ENCODE peak calls at places on chromosome 9, in four cellular contexts. E is RWPE2; R is CD8-positive, alpha-beta T cell; Q is psoas muscle. V is an unnamed sample.

GRCh38 chr9:130422546-130422945 is 22.2 kb upstream of the ASS1 start:
- DNase-seq in Q (no peak), E (no peak), R (no peak), V (no peak)

GRCh38 chr9:108322326-108323098 is 533.3 kb downstream of the ACTL7B start:
- DNase-seq in Q (no peak), R (no peak), E (no peak), V (no peak)

GRCh38 chr9:93598647-93599241 is 22.4 kb downstream of the PHF2 start:
- DNase-seq in E (no peak), Q (peak), R (no peak), V (no peak)

GRCh38 chr9:136693490-136694162 is 6.4 kb upstream of the AGPAT2 start:
- DNase-seq in Q (no peak), R (no peak), E (peak), V (no peak)

GRCh38 chr9:88697764-88698436 is 162.9 kb downstream of the NXNL2 start:
- DNase-seq in R (no peak), E (no peak), Q (no peak), V (no peak)

GRCh38 chr9:7058539-7058938 is 300.8 kb downstream of the KDM4C start:
- DNase-seq in Q (no peak), R (no peak), E (no peak), V (no peak)

GRCh38 chr9:129509508-129509907 is 111.4 kb downstream of the C9orf50 start:
- DNase-seq in R (no peak), E (peak), Q (no peak), V (no peak)

GRCh38 chr9:89750117-89750551 is 145.3 kb downstream of the GADD45G start:
- DNase-seq in E (no peak), Q (no peak), R (no peak), V (no peak)

GRCh38 chr9:35729700-35730485 is 2.1 kb downstream of the TLN1 start:
- DNase-seq in R (no peak), E (no peak), Q (peak), V (peak)

GRCh38 chr9:68416891-68417570 is 60.6 kb downstream of the PGM5 start:
- DNase-seq in Q (no peak), R (no peak), E (no peak), V (no peak)

GRCh38 chr9:93670208-93671029 is 94.0 kb downstream of the PHF2 start:
- DNase-seq in E (peak), Q (peak), R (no peak), V (peak)

GRCh38 chr9:134621558-134622110 is 20.0 kb upstream of the COL5A1 start:
- DNase-seq in E (peak), Q (no peak), R (no peak), V (no peak)

GRCh38 chr9:87528969-87529368 is 31.3 kb downstream of the DAPK1 start:
- DNase-seq in E (no peak), Q (no peak), R (no peak), V (no peak)

GRCh38 chr9:137110147-137110910 is 4.2 kb downstream of the DPP7 start:
- DNase-seq in E (no peak), R (no peak), Q (peak), V (peak)

GRCh38 chr9:31587176-31587575 is 797.3 kb upstream of the ACO1 start:
- DNase-seq in R (no peak), Q (no peak), E (no peak), V (no peak)

GRCh38 chr9:69674741-69675438 is 2.7 kb upstream of the APBA1 start:
- DNase-seq in Q (no peak), R (no peak), E (no peak), V (no peak)

GRCh38 chr9:94593459-94594345 is at the start of gene FBP2:
- DNase-seq in R (no peak), E (no peak), Q (peak), V (no peak)

GRCh38 chr9:132670359-132670815 is at the start of gene GTF3C4:
- DNase-seq in R (peak), E (peak), Q (peak), V (peak)

GRCh38 chr9:130693426-130694191 is at the start of gene EXOSC2:
- DNase-seq in E (peak), R (peak), Q (peak), V (peak)

GRCh38 chr9:4491621-4491975 is 1.3 kb downstream of the SLC1A1 start:
- DNase-seq in Q (no peak), R (no peak), E (no peak), V (no peak)

GRCh38 chr9:6049798-6050197 is 34.4 kb upstream of the RANBP6 start:
- DNase-seq in R (no peak), Q (no peak), E (no peak), V (no peak)

GRCh38 chr9:3857673-3858072 is 331.9 kb upstream of the RFX3 start:
- DNase-seq in E (no peak), Q (no peak), R (no peak), V (no peak)

GRCh38 chr9:130112244-130113151 is 58.8 kb downstream of the GPR107 start:
- DNase-seq in Q (no peak), E (no peak), R (no peak), V (no peak)

GRCh38 chr9:125890793-125891192 is 143.6 kb downstream of the PBX3 start:
- DNase-seq in E (no peak), Q (no peak), R (no peak), V (no peak)

GRCh38 chr9:113711251-113711650 is 164.9 kb upstream of the ZNF618 start:
- DNase-seq in E (no peak), Q (no peak), R (no peak), V (no peak)

GRCh38 chr9:128818839-128819715 is 777 bp downstream of the ENDOG start:
- DNase-seq in Q (peak), E (no peak), R (no peak), V (no peak)

GRCh38 chr9:98097836-98098235 is 21.2 kb downstream of the TRIM14 start:
- DNase-seq in E (no peak), R (no peak), Q (no peak), V (no peak)

GRCh38 chr9:79382468-79382867 is 189.3 kb upstream of the TLE4 start:
- DNase-seq in E (no peak), Q (no peak), R (no peak), V (no peak)

GRCh38 chr9:122217640-122218039 is 11.1 kb downstream of the LHX6 start:
- DNase-seq in Q (no peak), E (no peak), R (no peak), V (no peak)

GRCh38 chr9:122219856-122220672 is 8.7 kb downstream of the LHX6 start:
- DNase-seq in E (no peak), Q (no peak), R (no peak), V (no peak)

GRCh38 chr9:122218885-122219855 is 9.6 kb downstream of the LHX6 start:
- DNase-seq in R (no peak), E (no peak), Q (no peak), V (no peak)

GRCh38 chr9:122216798-122217418 is 11.8 kb downstream of the LHX6 start:
- DNase-seq in R (no peak), Q (no peak), E (no peak), V (no peak)

DNA sequence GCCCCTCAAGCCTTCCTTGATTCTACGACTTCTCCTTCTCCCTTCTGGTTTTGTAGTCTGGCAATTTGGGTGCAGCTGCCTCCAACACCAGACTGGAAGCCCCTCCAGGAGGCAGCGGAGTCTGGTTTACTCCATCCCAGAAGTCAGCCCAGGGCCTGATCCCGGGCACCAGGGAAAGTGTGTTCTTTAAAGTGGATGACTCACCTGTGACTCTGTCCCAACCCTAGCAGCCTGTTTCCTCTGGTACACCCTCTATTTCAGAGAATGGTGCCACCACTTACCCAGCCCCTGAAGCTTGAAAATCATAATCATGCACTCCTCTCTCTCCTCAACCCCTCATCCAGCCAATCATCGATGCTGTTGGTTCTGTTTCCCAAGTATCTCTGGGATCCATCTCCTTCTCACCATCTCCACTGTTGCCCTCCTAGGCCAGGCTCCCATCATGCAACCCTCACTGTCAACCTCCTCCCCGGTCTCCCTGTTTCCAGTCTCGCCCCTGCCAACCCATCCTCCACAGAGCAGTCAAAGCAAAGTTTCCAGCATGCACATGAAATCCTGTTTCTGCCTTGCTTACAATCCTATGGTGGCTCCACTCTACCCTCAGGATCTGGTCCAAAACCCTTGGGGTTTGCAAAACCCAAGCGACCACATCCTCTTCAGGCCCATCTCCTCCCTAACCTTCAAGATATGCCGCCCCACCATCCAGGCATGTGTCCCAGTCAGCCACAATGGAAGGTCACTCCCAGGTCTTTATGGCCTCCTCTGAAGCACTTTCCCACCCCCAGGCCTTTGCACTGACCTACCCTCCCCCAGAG is 10.5 kb downstream of the LHX6 start:
- DNase-seq in R (no peak), Q (no peak), E (no peak), V (no peak)
- H3K4me3 ChIP-seq in R (no peak), Q (peak), E (no peak), V (no peak)

GRCh38 chr9:1001838-1002237 is 25.4 kb downstream of the DMRT3 start:
- DNase-seq in Q (no peak), R (no peak), E (no peak), V (no peak)

GRCh38 chr9:1007312-1007711 is 30.9 kb downstream of the DMRT3 start:
- DNase-seq in Q (no peak), R (no peak), E (no peak), V (no peak)

GRCh38 chr9:1002678-1003077 is 26.2 kb downstream of the DMRT3 start:
- DNase-seq in Q (no peak), R (no peak), E (no peak), V (no peak)

GRCh38 chr9:1008256-1008655 is 31.8 kb downstream of the DMRT3 start:
- DNase-seq in Q (no peak), E (no peak), R (no peak), V (no peak)

DNA sequence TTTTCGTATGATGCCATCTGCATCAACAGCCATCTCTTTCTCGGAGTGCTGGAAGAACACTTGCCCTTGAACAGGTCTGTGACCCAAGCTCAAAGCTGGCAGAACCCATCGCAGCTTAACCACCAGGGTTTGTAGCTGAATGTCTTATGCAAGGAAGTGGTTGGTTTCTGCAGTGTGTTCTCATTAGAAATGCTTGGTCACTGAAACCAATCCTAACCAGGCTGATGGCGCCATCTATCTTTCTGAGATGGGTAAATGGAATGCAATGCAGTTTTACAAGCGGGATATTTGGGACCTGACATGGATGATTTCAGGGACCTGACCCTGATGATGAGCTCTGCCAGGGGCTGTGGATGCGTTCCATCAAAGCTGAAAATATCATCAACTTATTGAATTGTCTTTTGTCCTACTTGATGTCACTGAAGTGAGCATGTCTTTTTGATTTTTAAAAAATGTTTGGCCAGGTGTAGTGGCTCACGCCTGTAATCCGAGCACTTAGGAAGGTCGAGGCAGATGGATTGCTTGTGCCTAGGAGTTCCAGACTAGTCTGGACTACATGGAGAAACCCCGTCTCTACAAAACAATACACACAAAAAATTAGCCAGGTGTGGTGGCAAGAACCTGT is 28.7 kb downstream of the DMRT3 start:
- DNase-seq in R (no peak), E (no peak), Q (no peak), V (no peak)
- H3K27ac ChIP-seq in R (no peak), E (no peak), Q (no peak), V (no peak)

GRCh38 chr9:34072868-34073590 is 24.3 kb upstream of the UBAP2 start:
- DNase-seq in R (no peak), E (peak), Q (no peak), V (peak)
- H3K4me3 ChIP-seq in R (no peak), E (no peak), Q (no peak), V (no peak)

GRCh38 chr9:14323969-14324366 is 10.0 kb upstream of the NFIB start:
- DNase-seq in R (no peak), E (no peak), Q (no peak), V (no peak)

GRCh38 chr9:14323083-14323968 is 9.4 kb upstream of the NFIB start:
- DNase-seq in R (no peak), E (no peak), Q (no peak), V (no peak)

GRCh38 chr9:14322211-14323082 is 8.5 kb upstream of the NFIB start:
- DNase-seq in Q (peak), E (peak), R (peak), V (peak)

GRCh38 chr9:14321517-14322125 is 7.7 kb upstream of the NFIB start:
- DNase-seq in R (no peak), Q (no peak), E (no peak), V (no peak)

DNA sequence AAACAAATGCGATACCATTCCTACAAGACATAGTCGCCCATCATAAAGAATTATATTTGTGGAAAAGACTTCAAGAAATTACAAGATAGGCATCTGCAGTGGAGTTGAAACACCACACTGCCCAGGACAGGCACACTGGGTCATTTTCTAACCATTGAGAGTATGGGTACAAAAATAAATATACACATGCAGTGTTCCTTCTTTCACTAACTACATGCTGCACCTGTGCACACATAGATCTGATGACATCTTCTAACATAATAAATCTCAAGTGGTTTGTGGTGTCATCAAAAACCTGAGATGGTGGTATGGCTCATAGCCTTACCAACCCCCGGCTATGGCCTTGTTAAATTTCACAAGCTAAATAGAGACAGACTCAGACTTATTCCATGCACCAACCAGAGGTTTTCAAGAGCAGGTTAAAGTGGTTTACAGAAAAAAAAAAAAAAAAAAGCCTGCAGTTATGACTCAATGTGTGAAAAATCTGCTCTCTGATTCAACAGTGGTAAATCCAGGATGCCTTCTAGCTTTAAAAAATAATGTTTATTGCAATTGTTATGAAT is 12.4 kb upstream of the NFIB start:
- DNase-seq in R (no peak), E (no peak), Q (no peak), V (no peak)
- H3K27ac ChIP-seq in R (no peak), E (peak), Q (peak), V (peak)

DNA sequence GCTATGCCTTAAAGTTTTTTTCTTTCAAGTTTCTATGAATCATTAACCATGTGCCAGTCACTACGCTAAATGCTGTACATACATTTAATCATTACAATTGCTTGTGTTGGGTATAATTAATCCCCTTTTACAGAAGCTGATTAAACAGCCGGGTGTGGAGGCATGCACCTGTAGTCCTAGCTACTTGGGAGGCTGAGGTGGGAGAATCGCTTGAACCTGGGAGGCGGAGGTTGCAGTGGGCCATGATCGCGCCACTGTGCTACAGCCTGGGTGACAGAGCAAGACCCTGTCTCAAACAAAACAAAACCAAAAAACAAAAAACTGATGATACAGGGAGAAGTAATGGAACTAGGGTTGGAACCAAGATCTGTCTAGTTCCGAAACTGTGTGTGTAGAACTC is 1.2 kb upstream of the UBE2R2 start:
- DNase-seq in R (no peak), Q (no peak), E (no peak), V (no peak)
- H3K4me3 ChIP-seq in R (no peak), Q (no peak), E (no peak), V (no peak)

GRCh38 chr9:28868224-28868623 is 1294.9 kb upstream of the C9orf72 start:
- DNase-seq in E (no peak), R (no peak), Q (no peak), V (no peak)

DNA sequence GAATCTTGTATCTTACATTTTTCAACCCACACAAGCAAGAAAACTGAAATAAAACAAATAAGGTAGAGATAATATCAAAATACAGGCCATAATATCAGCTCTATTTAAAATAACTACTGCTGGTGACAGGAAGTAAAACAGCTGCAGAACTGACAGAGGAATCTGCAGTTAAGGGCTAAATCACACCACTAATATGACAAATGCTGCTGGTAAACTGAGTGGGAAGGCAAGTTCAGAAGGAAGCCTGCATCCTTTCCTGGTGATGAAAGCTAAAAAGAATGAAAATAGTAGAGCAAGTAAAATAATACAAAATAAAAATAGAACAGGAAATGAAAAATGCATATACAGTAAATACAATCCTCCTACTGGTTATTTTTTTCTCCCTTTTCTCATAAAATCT is 1293.7 kb upstream of the C9orf72 start:
- DNase-seq in E (no peak), R (no peak), Q (no peak), V (no peak)
- H3K27ac ChIP-seq in E (no peak), R (no peak), Q (no peak), V (no peak)

GRCh38 chr9:127567898-127568617 is 44.0 kb upstream of the STXBP1 start:
- DNase-seq in R (no peak), E (no peak), Q (peak), V (no peak)
- H3K4me3 ChIP-seq in R (peak), E (peak), Q (peak), V (peak)

DNA sequence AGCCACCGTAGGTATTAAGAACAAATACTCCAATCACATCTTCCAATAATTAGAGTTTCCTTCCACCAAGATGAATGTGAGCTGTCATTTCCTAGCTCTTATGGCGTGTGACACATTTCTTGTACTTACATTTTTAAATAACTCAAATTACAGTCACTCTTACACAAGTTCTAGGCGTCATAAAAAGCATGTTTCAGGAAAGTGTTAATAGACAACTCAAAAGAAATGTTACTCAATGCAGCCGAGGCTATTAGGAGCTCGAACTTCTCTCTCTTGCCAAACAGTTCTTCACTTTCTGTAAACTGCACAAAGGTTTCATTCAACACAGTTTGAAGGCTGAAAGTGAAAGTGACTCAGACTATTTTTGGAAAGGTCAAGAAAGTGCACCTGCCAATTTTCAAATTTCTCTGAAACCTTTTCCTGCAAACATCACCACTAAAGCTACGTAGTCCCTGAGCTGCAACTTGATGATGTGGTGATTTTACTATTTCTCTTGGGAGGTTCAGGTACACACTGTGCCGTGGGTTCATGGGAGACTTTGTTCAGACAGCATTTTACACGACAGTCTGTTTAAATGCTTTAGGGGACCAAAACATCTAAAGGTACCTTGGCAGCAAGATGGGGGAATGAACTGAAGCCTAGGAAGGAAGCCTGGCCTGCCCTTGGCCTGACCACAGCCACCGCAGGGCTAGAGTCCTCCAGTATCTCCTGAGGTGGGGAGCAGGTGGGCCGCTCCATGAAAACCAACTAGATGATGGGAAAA is 153.6 kb downstream of the AUH start:
- DNase-seq in R (no peak), E (no peak), Q (no peak), V (no peak)
- H3K27ac ChIP-seq in R (peak), E (no peak), Q (peak), V (peak)

V was measured in sigmoid colon.